ENCODE peak calls at places on chromosomes 12 and 14, in eight cellular contexts. V, Z, N, Y, H, A, X and S are unnamed samples. For H3K4me1 and H3K36me3, the result is how much of the 10 kb centered on the place peaks cover.

GRCh38 chr14:102824832-102825231 is 47.6 kb downstream of the TRAF3 start:
- DNase-seq in N (no peak), Y (no peak), Z (no peak), V (peak), A (peak), X (no peak), H (no peak), S (no peak)

GRCh38 chr14:31261859-31262739 is 54.5 kb upstream of the HECTD1 start:
- DNase-seq in Y (peak), V (peak), N (no peak), A (peak), H (no peak), X (peak), Z (peak), S (no peak)

GRCh38 chr14:21498540-21499526 is 12.3 kb downstream of the METTL3 start:
- DNase-seq in V (no peak), X (no peak), H (no peak), N (no peak), Y (no peak), Z (no peak), A (peak), S (no peak)

GRCh38 chr14:96584907-96585671 is 82.9 kb downstream of the PAPOLA start:
- DNase-seq in Z (no peak), V (no peak), A (no peak), Y (no peak), H (no peak), X (no peak), N (no peak), S (no peak)

GRCh38 chr14:36508418-36509051 is 11.5 kb downstream of the NKX2-1 start:
- DNase-seq in Z (no peak), Y (no peak), A (no peak), H (no peak), N (no peak), V (no peak), X (no peak), S (no peak)

GRCh38 chr14:52283099-52283498 is 15.6 kb downstream of the PTGDR start:
- DNase-seq in Z (no peak), A (no peak), H (no peak), X (no peak), Y (no peak), N (no peak), V (no peak), S (no peak)

GRCh38 chr12:12716151-12716844 is 870 bp upstream of the CDKN1B start:
- DNase-seq in A (peak), N (no peak), Y (no peak), H (no peak), Z (peak), X (no peak), V (no peak), S (no peak)

GRCh38 chr14:90443161-90444076 is 46.6 kb downstream of the CALM1 start:
- DNase-seq in X (no peak), H (no peak), Y (no peak), V (no peak), N (no peak), A (no peak), Z (no peak), S (no peak)

GRCh38 chr14:74567646-74568379 is 44.2 kb downstream of the LTBP2 start:
- DNase-seq in Z (no peak), X (no peak), V (no peak), A (no peak), N (no peak), H (no peak), Y (no peak), S (no peak)

GRCh38 chr12:117440384-117440783 is 79.0 kb upstream of the NOS1 start:
- DNase-seq in A (no peak), H (no peak), N (no peak), V (no peak), Z (no peak), Y (no peak), X (no peak), S (no peak)

GRCh38 chr12:29043069-29043468 is 106.0 kb upstream of the FAR2 start:
- DNase-seq in X (no peak), H (no peak), N (no peak), Z (no peak), A (peak), Y (no peak), V (no peak), S (no peak)

GRCh38 chr14:50955373-50956043 is 11.2 kb upstream of the PYGL start:
- DNase-seq in V (peak), H (peak), Y (no peak), Z (peak), A (peak), N (peak), X (no peak), S (no peak)

GRCh38 chr12:4134833-4135597 is 138.5 kb upstream of the CCND2 start:
- DNase-seq in N (no peak), H (no peak), Y (no peak), A (no peak), X (no peak), V (no peak), Z (no peak), S (no peak)

DNA sequence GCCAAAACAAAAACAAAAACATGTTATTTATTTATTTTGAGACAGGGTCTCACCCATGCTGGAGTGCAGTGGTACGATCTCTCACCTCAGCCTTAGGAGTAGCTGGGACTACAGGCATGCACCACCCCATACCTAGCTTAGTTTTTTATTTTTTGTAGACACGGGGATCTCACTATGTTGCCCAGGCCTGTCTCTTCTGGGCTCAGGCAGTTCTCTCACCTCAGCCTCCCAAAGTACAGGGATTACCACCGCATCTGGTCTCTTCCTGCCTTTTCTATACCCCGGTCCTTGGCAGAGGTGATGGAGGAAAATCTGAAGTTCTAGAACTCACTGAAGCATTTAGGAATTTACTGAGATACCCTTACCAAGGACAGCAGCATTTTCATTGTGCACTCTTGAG is 6.8 kb upstream of the IRF2BPL start:
- DNase-seq in Z (no peak), V (no peak), A (no peak), N (no peak), X (no peak), H (no peak), Y (no peak), S (no peak)
- H3K4me1 ChIP-seq in Z (half or more), V (under half), A (under half), N (half or more), X (half or more), H (half or more), Y (half or more), S (half or more)

GRCh38 chr12:79333144-79333543 is 357.6 kb downstream of the PAWR start:
- DNase-seq in V (no peak), N (no peak), Z (no peak), Y (no peak), A (no peak), X (no peak), H (no peak), S (no peak)
- H3K36me3 ChIP-seq in V (under half), N (under half), Z (under half), Y (under half), A (under half), X (under half), H (under half), S (under half)

DNA sequence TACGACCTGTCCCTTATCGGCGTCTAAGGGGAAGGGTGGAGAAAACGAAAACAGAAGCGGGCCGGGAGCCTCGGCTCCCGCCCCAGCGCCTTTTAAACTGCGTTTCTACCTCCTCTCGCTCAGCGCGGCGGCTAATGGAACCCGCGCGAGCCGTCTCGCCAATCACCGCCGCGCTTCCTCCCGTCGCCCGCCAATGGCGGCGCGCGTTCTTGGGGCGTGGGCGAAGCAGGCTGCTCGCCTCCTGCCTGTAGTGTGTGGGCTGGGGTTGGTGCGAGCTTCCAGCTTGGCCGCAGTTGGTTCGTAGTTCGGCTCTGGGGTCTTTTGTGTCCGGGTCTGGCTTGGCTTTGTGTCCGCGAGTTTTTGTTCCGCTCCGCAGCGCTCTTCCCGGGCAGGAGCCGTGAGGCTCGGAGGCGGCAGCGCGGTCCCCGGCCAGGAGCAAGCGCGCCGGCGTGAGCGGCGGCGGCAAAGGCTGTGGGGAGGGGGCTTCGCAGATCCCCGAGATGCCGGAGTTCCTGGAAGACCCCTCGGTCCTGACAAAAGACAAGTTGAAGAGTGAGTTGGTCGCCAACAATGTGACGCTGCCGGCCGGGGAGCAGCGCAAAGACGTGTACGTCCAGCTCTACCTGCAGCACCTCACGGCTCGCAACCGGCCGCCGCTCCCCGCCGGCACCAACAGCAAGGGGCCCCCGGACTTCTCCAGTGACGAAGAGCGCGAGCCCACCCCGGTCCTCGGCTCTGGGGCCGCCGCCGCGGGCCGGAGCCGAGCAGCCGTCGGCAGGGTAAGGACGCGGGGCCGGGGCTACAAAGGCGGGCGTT is at the start of gene TMPO:
- DNase-seq in N (peak), V (peak), H (peak), Z (peak), A (peak), Y (peak), X (peak), S (no peak)
- TF ChIP-seq POLR2A in N (peak), V (peak), H (peak), Z (peak), A (no peak), Y (peak), X (no peak), S (peak)

DNA sequence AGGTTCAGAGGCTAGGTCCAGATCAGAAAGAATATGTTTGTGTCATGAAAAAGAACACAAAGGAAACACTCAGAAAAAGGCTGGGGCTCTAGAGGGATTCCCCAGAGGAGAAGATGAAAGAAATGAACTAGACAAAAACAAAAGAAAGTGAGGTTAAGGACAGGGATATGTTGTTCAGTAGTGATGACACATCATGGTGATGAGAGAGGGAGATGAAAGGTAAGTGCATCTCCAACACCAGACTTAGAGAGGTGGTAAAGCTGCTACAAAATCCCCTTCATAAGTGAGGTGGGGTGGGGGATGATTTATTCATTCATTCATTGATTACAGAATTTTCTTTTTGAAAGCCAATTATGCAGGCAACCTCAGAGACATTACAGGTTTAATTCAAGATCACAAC is 19.6 kb upstream of the SLC8A3 start:
- DNase-seq in Y (no peak), Z (no peak), H (no peak), N (no peak), X (no peak), V (no peak), A (no peak), S (no peak)
- H3K4me1 ChIP-seq in Y (under half), Z (under half), H (under half), N (under half), X (under half), V (under half), A (under half), S (under half)

DNA sequence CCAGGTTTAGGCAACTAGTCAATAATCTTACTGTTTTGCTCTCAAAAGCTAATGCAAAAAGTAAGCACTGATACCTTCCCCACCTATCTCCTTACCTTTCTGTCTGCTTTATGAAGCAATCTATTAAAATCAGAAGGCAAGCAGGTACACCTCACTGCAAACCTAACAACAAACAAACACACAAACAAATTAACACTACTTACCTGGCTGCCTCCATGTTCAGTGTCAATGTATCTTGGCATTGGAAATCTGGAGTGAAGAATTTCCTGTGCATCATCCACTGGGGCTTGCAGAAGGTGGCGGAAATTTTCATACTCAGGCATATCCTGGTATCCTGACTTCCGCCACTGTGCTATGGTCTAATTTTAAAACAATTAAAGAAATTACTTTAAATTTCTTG is 62.5 kb downstream of the SEC23A start:
- DNase-seq in Z (no peak), Y (no peak), H (no peak), X (no peak), N (no peak), V (no peak), A (no peak), S (no peak)
- H3K36me3 ChIP-seq in Z (under half), Y (under half), H (under half), X (under half), N (half or more), V (under half), A (under half), S (under half)

GRCh38 chr14:100142073-100143040 is 17.1 kb downstream of the DEGS2 start:
- DNase-seq in X (peak), N (peak), A (no peak), Z (no peak), V (no peak), H (peak), Y (peak), S (no peak)
- TF ChIP-seq POLR2A in X (no peak), N (peak), A (no peak), Z (no peak), V (no peak), H (no peak), Y (no peak), S (no peak)

GRCh38 chr12:131897875-131898274 is 3.5 kb downstream of the ULK1 start:
- DNase-seq in A (no peak), H (no peak), X (no peak), Z (peak), Y (peak), V (no peak), N (no peak), S (no peak)
- H3K4me1 ChIP-seq in A (under half), H (under half), X (half or more), Z (under half), Y (half or more), V (under half), N (under half), S (half or more)

DNA sequence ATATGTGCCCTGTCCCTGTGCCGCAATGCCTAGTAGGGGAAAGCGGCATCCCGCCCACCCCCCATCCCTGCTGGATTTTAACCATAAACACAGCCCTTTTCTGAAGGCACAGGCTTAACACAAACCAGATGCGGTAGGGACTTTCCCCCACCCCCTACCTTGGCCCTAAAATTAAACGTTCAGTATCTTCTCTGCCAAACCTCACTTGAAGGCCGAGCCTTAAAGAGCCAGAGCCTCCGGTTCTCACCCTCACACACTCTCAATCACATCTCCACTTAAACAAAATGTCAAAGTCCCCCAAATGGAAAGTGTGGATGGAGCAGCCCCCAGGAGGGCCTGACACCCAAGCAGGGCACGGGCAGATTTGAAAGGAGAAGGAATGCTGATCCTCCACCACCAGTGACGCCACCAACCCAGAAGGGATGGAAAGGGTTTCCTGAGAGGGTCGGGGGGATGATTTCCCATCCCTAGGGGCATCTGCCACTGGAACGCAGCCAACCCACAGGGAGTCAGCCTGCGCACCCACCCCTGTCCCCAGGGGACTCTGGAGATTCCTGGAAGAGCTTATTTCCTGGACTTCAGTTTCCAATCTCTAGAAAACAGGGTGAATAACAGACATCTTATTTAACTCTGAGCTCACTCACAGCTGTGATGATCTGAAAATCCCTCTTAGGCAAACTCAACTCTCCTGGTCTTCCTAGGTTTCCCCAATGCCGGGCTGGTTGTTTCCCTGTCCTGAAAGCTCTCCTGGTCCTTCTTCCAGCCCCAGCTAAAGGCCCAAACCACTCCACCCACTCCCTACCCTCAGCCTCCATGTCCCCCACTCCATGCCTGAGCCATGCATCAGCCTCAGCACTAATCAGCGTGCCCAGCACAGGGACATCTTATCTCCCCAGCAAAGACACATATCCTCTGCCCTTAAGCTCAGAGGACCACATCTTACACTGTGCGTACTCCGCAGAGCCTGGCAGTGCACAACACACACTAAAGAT is 26.3 kb downstream of the ACTN1 start:
- DNase-seq in H (peak), N (no peak), V (no peak), A (peak), Z (no peak), X (no peak), Y (no peak), S (no peak)
- H3K36me3 ChIP-seq in H (under half), N (under half), V (under half), A (under half), Z (under half), X (under half), Y (under half), S (under half)

DNA sequence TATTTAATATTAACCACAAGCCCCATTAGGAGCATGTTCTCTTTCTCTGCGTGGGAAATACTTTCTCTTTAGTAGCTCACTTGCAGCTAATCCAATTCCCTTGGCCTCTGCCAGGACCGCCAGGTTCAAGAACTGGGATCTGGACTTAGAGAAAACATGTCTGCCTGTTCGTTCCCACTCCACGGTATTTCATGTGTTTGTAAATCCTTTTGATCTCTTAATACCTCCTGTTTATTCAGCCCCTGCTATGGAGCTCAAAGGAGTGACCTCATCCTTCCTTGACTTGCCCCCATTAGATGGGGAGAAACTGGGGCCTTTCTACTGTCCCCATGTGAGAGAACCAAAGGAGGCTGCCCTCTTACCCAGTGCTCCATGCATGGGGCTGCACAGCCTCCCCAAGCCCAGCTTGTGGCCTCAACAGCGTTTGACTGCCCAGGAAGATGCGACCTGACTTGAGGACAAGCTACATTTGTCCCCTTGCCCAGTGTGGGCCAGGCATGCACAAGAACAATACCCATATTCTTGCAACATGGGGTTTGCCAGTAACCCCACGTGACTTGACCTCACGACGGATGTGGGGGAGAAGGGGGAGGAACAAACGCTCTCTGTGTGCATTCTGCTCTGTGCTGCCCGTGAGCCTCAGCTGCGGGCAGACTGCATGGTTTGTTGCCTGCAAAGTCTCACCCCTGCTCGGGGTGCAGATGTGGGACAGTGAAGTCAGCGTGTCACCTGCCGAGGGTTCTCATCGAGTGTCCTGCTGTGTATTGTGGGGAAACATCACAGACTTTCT is 30.3 kb downstream of the CD9 start:
- DNase-seq in Y (peak), H (peak), A (no peak), Z (peak), X (peak), N (peak), V (peak), S (no peak)
- TF ChIP-seq POLR2A in Y (peak), H (no peak), A (peak), Z (no peak), X (no peak), N (no peak), V (no peak), S (no peak)

DNA sequence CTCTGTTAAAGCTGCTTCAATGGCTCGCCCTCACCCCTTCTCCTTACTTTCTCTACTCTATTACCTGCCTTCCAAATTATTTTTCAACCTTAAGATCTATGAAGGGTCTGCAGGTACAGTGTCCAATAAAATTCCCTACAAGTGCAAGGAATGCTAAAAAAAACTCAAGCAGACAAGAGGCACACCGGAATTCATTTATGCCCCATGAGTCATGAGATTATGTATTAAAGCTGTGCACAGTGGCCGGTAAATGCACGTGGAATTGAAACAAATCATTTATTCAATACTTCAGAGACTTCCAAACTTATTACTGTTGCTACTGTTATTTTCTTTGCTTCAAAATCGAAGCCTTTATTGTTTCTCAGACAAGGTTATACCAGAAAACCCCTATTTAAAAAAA is 68.4 kb downstream of the ST8SIA1 start:
- DNase-seq in Y (no peak), A (peak), Z (no peak), V (no peak), N (no peak), X (no peak), H (no peak), S (no peak)
- H3K4me1 ChIP-seq in Y (under half), A (under half), Z (under half), V (under half), N (under half), X (under half), H (under half), S (under half)